ENCODE peak calls at places on chromosomes 11 and 22, in seven cellular contexts. T is pancreas, I is A549, H is PC-3, O is cardiac muscle cell, S is GM23338, Y is IMR-90. V is an unnamed sample.

GRCh38 chr11:1226981-1227550 is 4.2 kb downstream of the MUC5B start:
- DNase-seq in Y (peak; percentile 4), T (no peak), I (peak; percentile 81), O (no peak), H (no peak), S (peak; percentile 71), V (peak; percentile 76)

GRCh38 chr11:43942651-43943356 is 367 bp downstream of the C11orf96 start:
- DNase-seq in T (no peak), I (peak; percentile 28), S (peak; percentile 48), H (peak; percentile 2), O (peak; percentile 52), Y (peak; percentile 33), V (no peak)

GRCh38 chr11:105639527-105639926 is 29.7 kb downstream of the GRIA4 start:
- DNase-seq in I (no peak), Y (no peak), T (no peak), O (no peak), S (no peak), H (no peak), V (no peak)

GRCh38 chr11:46520971-46521745 is 72.7 kb downstream of the AMBRA1 start:
- DNase-seq in O (no peak), Y (peak; percentile 75), H (peak; percentile 65), S (peak; percentile 34), I (no peak), T (no peak), V (no peak)

GRCh38 chr22:30044369-30044768 is 35.9 kb upstream of the HORMAD2 start:
- DNase-seq in H (peak; percentile 71), I (no peak), T (peak; percentile 78), O (no peak), S (no peak), Y (peak; percentile 93), V (peak; percentile 67)

GRCh38 chr11:128859563-128860441 is 7.3 kb downstream of the KCNJ1 start:
- DNase-seq in S (peak; percentile 90), Y (peak; percentile 47), O (peak; percentile 74), T (peak; percentile 85), H (peak; percentile 73), I (peak; percentile 24), V (no peak)

GRCh38 chr22:11628651-11629511 is 3899.1 kb upstream of the OR11H1 start:
- DNase-seq in O (no peak), Y (no peak), S (no peak), T (no peak), H (no peak), I (no peak), V (no peak)

GRCh38 chr11:109037856-109038780 is 373.2 kb downstream of the DDX10 start:
- DNase-seq in S (no peak), Y (peak; percentile 61), H (peak; percentile 36), T (no peak), O (no peak), I (no peak), V (no peak)

GRCh38 chr11:117230286-117230961 is 1.4 kb downstream of the PCSK7 start:
- DNase-seq in I (no peak), T (no peak), H (peak; percentile 36), S (no peak), Y (peak; percentile 51), O (no peak), V (no peak)

GRCh38 chr11:75667831-75668507 is 869 bp downstream of the MAP6 start:
- DNase-seq in Y (peak; percentile 35), I (peak; percentile 35), H (peak; percentile 47), T (peak; percentile 46), O (peak; percentile 69), S (peak; percentile 81), V (no peak)

GRCh38 chr11:12539570-12539969 is 134.7 kb upstream of the TEAD1 start:
- DNase-seq in I (no peak), S (no peak), T (no peak), H (peak; percentile 78), Y (peak; percentile 99), O (no peak), V (no peak)

GRCh38 chr22:42701694-42702093 is 19.0 kb downstream of the A4GALT start:
- DNase-seq in S (no peak), H (no peak), I (no peak), O (no peak), Y (no peak), T (no peak), V (no peak)

GRCh38 chr22:42699281-42699681 is 21.4 kb downstream of the A4GALT start:
- DNase-seq in Y (no peak), I (no peak), H (no peak), S (no peak), T (no peak), O (peak; percentile 35), V (no peak)

GRCh38 chr22:42699953-42700352 is 20.7 kb downstream of the A4GALT start:
- DNase-seq in Y (no peak), O (no peak), H (no peak), S (no peak), T (no peak), I (no peak), V (no peak)

GRCh38 chr22:42700355-42700754 is 20.3 kb downstream of the A4GALT start:
- DNase-seq in Y (no peak), O (no peak), T (no peak), S (no peak), I (no peak), H (no peak), V (no peak)

DNA sequence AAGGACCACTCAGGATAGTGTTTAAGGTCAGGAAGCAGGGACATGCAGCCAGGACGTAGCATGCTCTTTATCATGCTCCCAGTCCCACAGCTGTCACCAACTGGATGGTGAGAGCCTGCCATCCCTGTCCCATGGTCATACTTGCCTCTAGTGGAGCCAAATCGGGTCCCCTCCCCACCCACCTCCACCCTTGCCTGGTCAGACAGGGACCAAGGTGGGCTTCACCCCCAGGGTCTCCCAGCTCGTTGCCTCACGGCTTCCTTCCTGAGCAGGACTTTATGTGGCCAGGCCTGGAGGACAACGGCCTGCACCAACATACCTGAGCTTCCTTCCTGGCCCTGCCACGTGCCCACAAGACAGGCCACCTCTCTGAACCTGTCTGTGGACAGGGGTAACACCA is 19.8 kb downstream of the A4GALT start:
- DNase-seq in O (no peak), S (no peak), I (no peak), T (no peak), H (no peak), Y (no peak), V (no peak)
- H3K27ac ChIP-seq in O (peak overlapping the region; percentile 36), S (no peak overlapping the region), I (no peak overlapping the region), T (no peak overlapping the region), H (no peak overlapping the region), Y (no peak overlapping the region), V (peak overlapping the region; percentile 25)

GRCh38 chr22:36334081-36334831 is 53.5 kb downstream of the MYH9 start:
- DNase-seq in I (no peak), H (no peak), S (peak; percentile 68), Y (no peak), O (no peak), T (no peak), V (no peak)
- TF ChIP-seq CTCF in I (no peak), H (peak; percentile 31), S (peak; percentile 41), Y (no peak), O (peak; percentile 2), T (no peak), V (no peak)

GRCh38 chr11:122755941-122756340 is 82.4 kb upstream of the CRTAM start:
- DNase-seq in I (no peak), Y (no peak), T (no peak), S (no peak), H (no peak), O (no peak), V (no peak)

GRCh38 chr11:122755409-122755808 is 82.9 kb upstream of the CRTAM start:
- DNase-seq in H (no peak), O (peak; percentile 52), Y (no peak), S (no peak), I (no peak), T (no peak), V (no peak)

GRCh38 chr11:122756417-122756816 is 81.9 kb upstream of the CRTAM start:
- DNase-seq in Y (no peak), I (no peak), T (no peak), O (no peak), S (no peak), H (no peak), V (no peak)

GRCh38 chr11:122754028-122754427 is 84.3 kb upstream of the CRTAM start:
- DNase-seq in I (no peak), H (no peak), T (no peak), Y (no peak), O (no peak), S (no peak), V (no peak)

DNA sequence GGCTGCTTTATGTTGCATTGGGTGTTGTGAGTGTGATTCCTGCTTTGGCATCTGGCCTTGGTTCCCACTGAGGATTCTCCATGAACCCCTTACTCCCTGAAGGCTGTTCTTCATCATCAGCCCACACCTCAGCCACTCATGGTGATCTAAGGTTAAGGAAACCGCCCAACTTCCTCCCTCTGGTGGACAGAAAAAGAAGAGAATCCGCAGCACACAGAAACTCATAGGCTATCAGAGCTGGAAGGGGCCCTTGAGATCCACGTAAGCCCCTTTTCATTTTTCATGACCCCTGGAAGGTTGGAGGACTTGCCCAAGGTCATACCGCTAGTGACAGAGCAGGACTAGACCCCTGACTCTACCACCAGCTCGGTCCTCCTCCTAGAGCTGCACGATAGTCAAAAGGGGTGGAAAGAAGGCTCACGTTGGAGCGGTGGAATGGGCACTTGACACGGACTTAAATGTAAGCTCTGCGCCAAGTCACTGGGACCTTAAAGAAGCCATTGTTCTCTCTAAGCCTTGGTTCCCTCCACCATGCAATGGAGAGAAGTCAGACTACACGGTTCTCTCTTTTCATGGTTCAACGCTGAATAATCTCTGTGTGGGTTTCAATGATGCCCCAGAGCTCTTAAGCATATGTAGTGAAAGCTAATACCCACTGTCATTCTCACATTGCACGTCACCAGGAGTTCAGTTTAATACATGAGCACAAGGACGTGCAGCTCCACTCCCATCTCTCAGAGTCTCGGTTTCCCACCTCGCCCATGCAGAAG is 83.6 kb upstream of the CRTAM start:
- DNase-seq in H (peak; percentile 63), O (peak; percentile 41), T (no peak), I (no peak), Y (no peak), S (peak; percentile 73), V (no peak)
- H3K4me1 ChIP-seq in H (no peaks in the 10 kb centered on the region), O (peaks cover 10% of the 10 kb centered on the region), T (no peaks in the 10 kb centered on the region), I (peaks cover 17% of the 10 kb centered on the region), Y (no peaks in the 10 kb centered on the region), S (no peaks in the 10 kb centered on the region), V (no peaks in the 10 kb centered on the region)

DNA sequence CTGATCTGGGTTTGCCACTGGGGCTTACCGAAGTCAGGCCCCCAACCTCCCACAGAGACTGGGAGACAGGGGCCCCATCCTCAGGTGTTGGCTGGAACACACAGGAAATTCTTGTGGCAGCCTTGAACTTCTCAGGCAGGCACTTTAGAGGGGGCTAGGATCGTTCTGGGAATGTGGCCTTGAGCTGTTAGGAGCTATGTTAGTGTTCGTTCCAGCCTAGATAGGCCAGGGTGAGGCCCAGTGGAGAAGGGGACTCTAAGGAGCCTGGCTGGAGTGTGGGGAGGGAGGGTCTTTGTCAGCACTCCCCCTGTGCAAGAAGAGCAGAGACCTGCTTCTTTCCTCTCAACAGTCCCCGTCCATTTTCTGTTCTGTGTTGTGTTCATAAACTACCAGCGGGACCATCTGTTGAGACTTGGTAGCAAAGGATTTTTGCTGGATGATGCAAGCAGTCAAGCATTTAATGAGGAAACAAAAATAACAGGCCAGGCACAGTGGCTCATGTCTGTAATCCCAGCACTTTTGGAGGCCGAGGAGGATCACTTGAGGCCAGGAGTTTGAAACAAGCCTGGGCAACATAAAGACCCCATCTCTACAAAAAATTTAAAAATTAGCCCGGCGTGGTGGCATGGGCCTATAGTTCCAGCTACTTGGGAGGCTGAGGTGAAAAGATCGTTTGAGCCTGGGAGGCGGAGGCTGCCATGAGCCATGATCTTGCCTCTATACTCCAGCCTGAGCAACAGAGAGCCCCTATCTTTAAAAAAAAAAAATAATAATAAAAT is 1.5 kb upstream of the TXNRD2 start:
- DNase-seq in O (peak; percentile 29), I (no peak), T (no peak), Y (peak; percentile 94), H (peak; percentile 28), S (no peak), V (no peak)
- H3K27ac ChIP-seq in O (peak overlapping the region; percentile 80), I (peak overlapping the region; percentile 99), T (peak overlapping the region; percentile 93), Y (peak overlapping the region; percentile 99), H (peak overlapping the region; percentile 25), S (peak overlapping the region; percentile 45), V (peak overlapping the region; percentile 95)